ENCODE peak calls at places on chromosomes 3 and 15, in six cellular contexts. H is mesendoderm; J is NCI-H1105; C is stimulated activated CD8-positive, alpha-beta memory T cell treated with anti-CD3 and anti-CD28 coated beads, Interleukin-15, amount 100 ng/mL, for 4 hours; X is IMR-90; L is H9. S is an unnamed sample.

GRCh38 chr3:42042747-42043115 is 48.4 kb upstream of the TRAK1 start:
- DNase-seq in H (no peak), J (no peak), C (no peak), X (no peak), L (no peak), S (no peak)

GRCh38 chr3:122893754-122894668 is 99.1 kb downstream of the SLC49A4 start:
- DNase-seq in H (peak), J (no peak), C (no peak), X (peak), L (peak), S (no peak)

GRCh38 chr15:42528970-42529369 is 19.6 kb downstream of the LRRC57 start:
- DNase-seq in H (no peak), J (no peak), C (no peak), X (peak), L (no peak), S (no peak)

GRCh38 chr3:172153335-172153861 is 114.0 kb downstream of the FNDC3B start:
- DNase-seq in H (peak), J (no peak), C (no peak), X (peak), L (no peak), S (no peak)

GRCh38 chr3:128629936-128630335 is 20.7 kb downstream of the RPN1 start:
- DNase-seq in H (no peak), J (no peak), C (no peak), X (no peak), L (no peak), S (no peak)

GRCh38 chr15:76217029-76217866 is 94.0 kb downstream of the ETFA start:
- DNase-seq in H (no peak), J (no peak), C (no peak), X (peak), L (no peak), S (no peak)

GRCh38 chr15:79897701-79898113 is 893 bp upstream of the MTHFS start:
- DNase-seq in H (no peak), J (no peak), C (no peak), X (no peak), L (no peak), S (no peak)

GRCh38 chr3:63975705-63976104 is 47.6 kb downstream of the PSMD6 start:
- DNase-seq in H (no peak), J (no peak), C (no peak), X (no peak), L (no peak), S (no peak)

GRCh38 chr3:61947456-61947855 is 386.1 kb downstream of the PTPRG start:
- DNase-seq in H (no peak), J (no peak), C (no peak), X (no peak), L (no peak), S (no peak)

GRCh38 chr3:4071481-4072184 is 231.5 kb upstream of the SETMAR start:
- DNase-seq in H (peak), J (no peak), C (no peak), X (no peak), L (peak), S (peak)

GRCh38 chr3:177034850-177035475 is 162.3 kb downstream of the TBL1XR1 start:
- DNase-seq in H (no peak), J (no peak), C (no peak), X (no peak), L (no peak), S (no peak)

GRCh38 chr3:170428095-170428494 is 9.4 kb downstream of the CLDN11 start:
- DNase-seq in H (no peak), J (no peak), C (no peak), X (no peak), L (no peak), S (no peak)

GRCh38 chr3:170055209-170055608 is 17.4 kb downstream of the GPR160 start:
- DNase-seq in H (no peak), J (no peak), C (no peak), X (peak), L (no peak), S (no peak)

GRCh38 chr3:37308247-37308646 is 133.9 kb upstream of the LRRFIP2 start:
- DNase-seq in H (peak), J (no peak), C (no peak), X (peak), L (no peak), S (no peak)

GRCh38 chr3:155791190-155791589 is 14.9 kb downstream of the C3orf33 start:
- DNase-seq in H (peak), J (no peak), C (no peak), X (peak), L (no peak), S (no peak)

GRCh38 chr3:113084777-113085176 is 94.0 kb downstream of the GTPBP8 start:
- DNase-seq in H (no peak), J (no peak), C (no peak), X (peak), L (no peak), S (no peak)

GRCh38 chr3:196273655-196274054 is 13.9 kb downstream of the PCYT1A start:
- DNase-seq in H (peak), J (no peak), C (no peak), X (no peak), L (peak), S (peak)

GRCh38 chr3:73451276-73451973 is 173.3 kb downstream of the PDZRN3 start:
- DNase-seq in H (no peak), J (peak), C (no peak), X (peak), L (no peak), S (no peak)

GRCh38 chr3:47540281-47540680 is 26.8 kb upstream of the ELP6 start:
- DNase-seq in H (no peak), J (no peak), C (no peak), X (peak), L (no peak), S (no peak)

GRCh38 chr3:42572278-42572677 is 9.5 kb downstream of the SEC22C start:
- DNase-seq in H (peak), J (no peak), C (no peak), X (peak), L (peak), S (peak)

GRCh38 chr15:66803182-66803729 is 101.2 kb downstream of the SMAD6 start:
- DNase-seq in H (peak), J (no peak), C (no peak), X (peak), L (peak), S (peak)

GRCh38 chr3:27666708-27667107 is 55.4 kb downstream of the EOMES start:
- DNase-seq in H (peak), J (peak), C (no peak), X (peak), L (peak), S (peak)

GRCh38 chr3:7913283-7913682 is 588.3 kb upstream of the LMCD1 start:
- DNase-seq in H (peak), J (no peak), C (no peak), X (no peak), L (no peak), S (no peak)

GRCh38 chr3:61819861-61820260 is 258.5 kb downstream of the PTPRG start:
- DNase-seq in H (no peak), J (no peak), C (no peak), X (peak), L (no peak), S (no peak)

GRCh38 chr3:18723426-18723825 is 298.3 kb upstream of the SATB1 start:
- DNase-seq in H (no peak), J (no peak), C (no peak), X (no peak), L (no peak), S (no peak)

GRCh38 chr15:89143503-89144162 is 55.4 kb downstream of the ABHD2 start:
- DNase-seq in H (no peak), J (no peak), C (no peak), X (peak), L (no peak), S (no peak)

GRCh38 chr3:172181936-172182708 is 142.7 kb downstream of the FNDC3B start:
- DNase-seq in H (peak), J (no peak), C (no peak), X (peak), L (no peak), S (no peak)

GRCh38 chr3:126102530-126102951 is 18.6 kb upstream of the SLC41A3 start:
- DNase-seq in H (no peak), J (no peak), C (no peak), X (peak), L (no peak), S (no peak)

GRCh38 chr15:39597751-39598185 is 16.9 kb downstream of the THBS1 start:
- DNase-seq in H (no peak), J (no peak), C (no peak), X (peak), L (no peak), S (no peak)

GRCh38 chr15:88938802-88939485 is 25.8 kb upstream of the MFGE8 start:
- DNase-seq in H (peak), J (no peak), C (no peak), X (no peak), L (peak), S (peak)

GRCh38 chr15:98113357-98113756 is 152.9 kb downstream of the ARRDC4 start:
- DNase-seq in H (no peak), J (no peak), C (no peak), X (no peak), L (no peak), S (no peak)

GRCh38 chr15:47861186-47861585 is 143.9 kb downstream of the SEMA6D start:
- DNase-seq in H (no peak), J (no peak), C (no peak), X (no peak), L (no peak), S (no peak)

GRCh38 chr3:79236488-79236887 is 531.3 kb downstream of the ROBO1 start:
- DNase-seq in H (no peak), J (no peak), C (no peak), X (peak), L (no peak), S (no peak)

GRCh38 chr3:180457238-180457637 is 144.7 kb upstream of the TTC14 start:
- DNase-seq in H (no peak), J (no peak), C (no peak), X (no peak), L (no peak), S (no peak)

GRCh38 chr3:183513046-183513706 is 42.3 kb downstream of the KLHL6 start:
- DNase-seq in H (no peak), J (no peak), C (peak), X (no peak), L (no peak), S (no peak)

GRCh38 chr15:46646476-46646875 is 1011.6 kb downstream of the SQOR start:
- DNase-seq in H (no peak), J (no peak), C (no peak), X (no peak), L (no peak), S (no peak)

GRCh38 chr3:166013073-166013679 is 176.0 kb upstream of the BCHE start:
- DNase-seq in H (peak), J (peak), C (no peak), X (peak), L (no peak), S (no peak)

S was measured in WTC11.